ENCODE peak calls at places on chromosomes 6 and 20, in four cellular contexts. G is fibroblast of the aortic adventitia, H is stomach, J is PC-3. C is an unnamed sample.

GRCh38 chr20:38145094-38146075 is 19.7 kb downstream of the TGM2 start:
- DNase-seq in G (peak; percentile 39), J (peak; percentile 83), H (no peak), C (no peak)

GRCh38 chr20:54044156-54044555 is 26.2 kb downstream of the BCAS1 start:
- DNase-seq in J (peak; percentile 55), G (peak; percentile 87), H (no peak), C (no peak)

GRCh38 chr6:16168858-16169257 is 40.0 kb downstream of the MYLIP start:
- DNase-seq in J (peak; percentile 56), G (peak; percentile 66), H (no peak), C (no peak)

GRCh38 chr20:47161411-47161810 is 195.1 kb downstream of the ZMYND8 start:
- DNase-seq in J (no peak), H (no peak), G (no peak), C (no peak)

GRCh38 chr20:40628877-40629276 is 60.2 kb downstream of the MAFB start:
- DNase-seq in G (no peak), J (no peak), H (no peak), C (no peak)

GRCh38 chr20:8853805-8854338 is 215.0 kb upstream of the PLCB4 start:
- DNase-seq in G (peak; percentile 85), J (peak; percentile 94), H (no peak), C (peak; percentile 18)

GRCh38 chr20:44432618-44433577 is 42.8 kb upstream of the TTPAL start:
- DNase-seq in J (no peak), G (no peak), H (no peak), C (no peak)

GRCh38 chr20:17533396-17533795 is 2.2 kb upstream of the BFSP1 start:
- DNase-seq in G (peak; percentile 64), H (no peak), J (peak; percentile 61), C (no peak)

GRCh38 chr6:46772754-46773153 is 20.4 kb upstream of the MEP1A start:
- DNase-seq in G (no peak), H (no peak), J (no peak), C (no peak)

GRCh38 chr20:42906120-42906519 is 283.6 kb downstream of the PTPRT start:
- DNase-seq in G (no peak), J (no peak), H (no peak), C (no peak)

GRCh38 chr20:34710861-34711574 is 6.9 kb downstream of the TP53INP2 start:
- DNase-seq in G (no peak), J (no peak), H (no peak), C (no peak)

GRCh38 chr6:42782689-42783176 is 881 bp downstream of the BICRAL start:
- DNase-seq in G (peak; percentile 91), H (peak; percentile 75), J (peak; percentile 84), C (peak; percentile 89)

GRCh38 chr20:15594296-15594695 is 979.0 kb downstream of the KIF16B start:
- DNase-seq in J (peak; percentile 56), G (no peak), H (no peak), C (peak; percentile 24)

GRCh38 chr6:292506-293184 is 358 bp downstream of the DUSP22 start:
- DNase-seq in H (peak; percentile 79), G (peak; percentile 46), J (peak; percentile 36), C (peak; percentile 36)

GRCh38 chr20:62358171-62358719 is 8.9 kb downstream of the LAMA5 start:
- DNase-seq in H (peak; percentile 77), J (peak; percentile 29), G (no peak), C (peak; percentile 80)

GRCh38 chr20:4925842-4926530 is 75.3 kb downstream of the SLC23A2 start:
- DNase-seq in G (peak; percentile 93), J (peak; percentile 84), H (peak; percentile 77), C (peak; percentile 53)

GRCh38 chr6:36118550-36119107 is 11.7 kb upstream of the MAPK13 start:
- DNase-seq in G (no peak), H (peak; percentile 62), J (peak; percentile 21), C (no peak)

GRCh38 chr6:170172825-170173231 is 118.0 kb downstream of the DLL1 start:
- DNase-seq in G (no peak), H (no peak), J (no peak), C (no peak)

GRCh38 chr6:19715166-19715558 is 122.0 kb upstream of the ID4 start:
- DNase-seq in H (no peak), G (no peak), J (peak; percentile 19), C (no peak)

DNA sequence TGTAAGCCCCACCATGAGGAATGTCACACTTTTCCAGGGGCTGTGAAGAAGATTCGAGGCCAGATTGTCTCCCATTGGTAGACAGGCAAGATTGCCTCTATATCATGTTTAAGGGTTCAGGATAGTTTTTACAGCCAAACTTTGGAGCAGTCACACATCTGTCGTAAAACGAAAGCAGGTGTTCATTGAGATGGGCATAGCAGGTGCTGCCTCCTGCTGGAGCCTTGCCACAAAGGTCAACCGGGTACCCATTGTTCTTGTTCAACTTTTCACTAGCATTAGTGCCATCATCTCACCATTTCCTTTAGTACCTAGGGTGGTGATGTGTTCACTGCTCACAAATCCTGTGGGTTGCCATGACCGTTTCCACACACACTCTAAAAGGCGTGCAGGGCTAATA is 198.3 kb downstream of the HTR1B start:
- DNase-seq in J (no peak), G (no peak), H (no peak), C (no peak)
- TF ChIP-seq CTCF in J (no peak), G (no peak), H (no peak), C (no peak)

DNA sequence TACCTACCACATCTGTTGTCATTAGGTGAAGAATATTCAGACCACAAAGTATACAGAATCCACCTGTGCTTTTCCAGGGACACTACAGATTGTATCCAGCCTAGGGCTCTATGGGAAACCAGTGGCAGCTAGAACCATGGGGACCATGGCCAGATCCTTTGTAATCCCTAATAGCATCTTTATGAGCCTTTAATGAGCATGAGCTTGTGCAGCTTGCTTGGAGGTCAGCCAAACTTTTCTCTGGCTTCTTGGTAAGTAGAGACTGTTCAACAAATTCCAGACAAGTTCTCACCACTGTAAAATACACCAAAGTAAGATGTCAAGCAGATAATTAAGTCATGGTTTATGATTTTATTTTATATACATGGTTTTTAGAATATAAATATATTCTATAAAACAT is 301.6 kb upstream of the ADGRB3 start:
- DNase-seq in J (no peak), H (no peak), G (no peak), C (no peak)
- TF ChIP-seq CTCF in J (no peak), H (no peak), G (no peak), C (no peak)

DNA sequence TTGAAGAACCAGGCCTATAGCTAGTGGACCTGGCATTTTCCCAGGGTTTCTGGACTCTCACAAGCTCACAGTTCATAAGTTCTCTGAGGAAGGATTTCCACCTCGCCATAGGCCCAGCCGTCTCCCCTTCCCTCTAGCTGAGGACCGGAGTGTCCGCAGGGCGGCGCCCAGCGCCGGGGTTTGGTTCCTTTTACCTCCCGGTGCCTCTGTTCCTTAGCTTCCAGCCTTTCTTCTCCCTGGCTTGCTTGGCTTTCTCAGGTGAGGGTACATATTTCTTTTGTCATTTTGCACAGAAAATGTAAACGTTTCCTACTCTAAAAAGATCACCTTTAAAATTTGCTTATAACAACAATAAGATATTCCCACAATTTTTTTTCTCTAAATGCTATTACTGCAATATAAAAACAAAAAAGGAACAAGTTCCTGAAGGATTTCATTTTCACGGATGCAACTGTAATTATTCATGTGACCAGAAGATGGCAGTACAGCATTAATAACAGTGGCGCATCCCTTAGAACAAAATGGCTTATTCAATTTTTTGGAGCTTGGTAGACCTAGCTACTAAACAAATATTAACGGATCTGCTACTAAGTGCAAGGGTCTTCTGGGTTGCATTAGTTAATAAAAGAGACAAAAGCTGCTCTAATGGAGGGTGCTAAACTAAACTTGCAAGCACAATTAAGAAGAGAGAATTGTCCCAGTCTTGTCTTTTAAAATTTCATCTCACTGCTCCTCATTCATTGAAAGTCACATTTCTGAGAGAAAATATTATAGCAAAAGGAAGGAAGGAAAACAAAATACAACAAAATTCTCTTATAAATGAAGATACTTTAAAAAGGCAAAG is 172.9 kb downstream of the ADGRG6 start:
- DNase-seq in G (peak; percentile 78), J (peak; percentile 78), H (peak; percentile 31), C (peak; percentile 62)
- TF ChIP-seq CTCF in G (peak; percentile 68), J (peak; percentile 78), H (peak; percentile 85), C (peak; percentile 49)

GRCh38 chr6:130473886-130474285 is 108.1 kb downstream of the TMEM200A start:
- DNase-seq in H (no peak), J (peak; percentile 90), G (peak; percentile 73), C (no peak)
- TF ChIP-seq CTCF in H (no peak), J (no peak), G (no peak), C (no peak)

GRCh38 chr20:18588554-18589043 is 745 bp downstream of the DTD1 start:
- DNase-seq in H (no peak), J (no peak), G (no peak), C (no peak)
- TF ChIP-seq CTCF in H (no peak), J (no peak), G (no peak), C (no peak)

GRCh38 chr6:76681781-76682180 is 609.3 kb upstream of the IMPG1 start:
- DNase-seq in J (no peak), G (peak; percentile 46), H (no peak), C (no peak)

GRCh38 chr6:76684881-76685280 is 612.4 kb upstream of the IMPG1 start:
- DNase-seq in J (no peak), H (no peak), G (no peak), C (no peak)

GRCh38 chr6:76677017-76677416 is 604.6 kb upstream of the IMPG1 start:
- DNase-seq in G (no peak), J (no peak), H (no peak), C (no peak)

GRCh38 chr6:76683985-76684384 is 611.5 kb upstream of the IMPG1 start:
- DNase-seq in H (no peak), G (no peak), J (no peak), C (no peak)

DNA sequence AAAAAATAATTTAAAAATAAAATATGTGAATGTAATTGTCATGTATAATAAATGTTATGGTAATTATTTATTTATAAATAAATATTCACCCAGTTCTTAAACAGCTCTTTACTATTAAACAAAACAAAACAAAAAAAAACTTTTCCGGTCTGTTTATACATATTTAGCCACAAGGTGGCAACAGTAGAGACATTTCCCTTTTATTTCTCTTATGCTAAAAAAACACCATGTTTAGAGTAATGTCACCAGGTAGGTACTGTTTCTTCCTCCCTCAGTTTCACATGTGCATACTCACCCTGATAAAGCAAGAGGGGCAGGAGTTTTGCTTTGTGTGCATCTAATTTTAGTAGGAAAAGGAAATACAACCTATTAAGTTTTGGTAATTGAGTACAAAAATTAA is 610.4 kb upstream of the IMPG1 start:
- DNase-seq in J (peak; percentile 28), G (peak; percentile 17), H (no peak), C (no peak)
- TF ChIP-seq CTCF in J (peak; percentile 40), G (peak; percentile 32), H (no peak), C (peak; percentile 23)

GRCh38 chr6:156378853-156379252 is 398.3 kb upstream of the ARID1B start:
- DNase-seq in J (no peak), G (no peak), H (no peak), C (no peak)
- TF ChIP-seq CTCF in J (no peak), G (no peak), H (no peak), C (no peak)

DNA sequence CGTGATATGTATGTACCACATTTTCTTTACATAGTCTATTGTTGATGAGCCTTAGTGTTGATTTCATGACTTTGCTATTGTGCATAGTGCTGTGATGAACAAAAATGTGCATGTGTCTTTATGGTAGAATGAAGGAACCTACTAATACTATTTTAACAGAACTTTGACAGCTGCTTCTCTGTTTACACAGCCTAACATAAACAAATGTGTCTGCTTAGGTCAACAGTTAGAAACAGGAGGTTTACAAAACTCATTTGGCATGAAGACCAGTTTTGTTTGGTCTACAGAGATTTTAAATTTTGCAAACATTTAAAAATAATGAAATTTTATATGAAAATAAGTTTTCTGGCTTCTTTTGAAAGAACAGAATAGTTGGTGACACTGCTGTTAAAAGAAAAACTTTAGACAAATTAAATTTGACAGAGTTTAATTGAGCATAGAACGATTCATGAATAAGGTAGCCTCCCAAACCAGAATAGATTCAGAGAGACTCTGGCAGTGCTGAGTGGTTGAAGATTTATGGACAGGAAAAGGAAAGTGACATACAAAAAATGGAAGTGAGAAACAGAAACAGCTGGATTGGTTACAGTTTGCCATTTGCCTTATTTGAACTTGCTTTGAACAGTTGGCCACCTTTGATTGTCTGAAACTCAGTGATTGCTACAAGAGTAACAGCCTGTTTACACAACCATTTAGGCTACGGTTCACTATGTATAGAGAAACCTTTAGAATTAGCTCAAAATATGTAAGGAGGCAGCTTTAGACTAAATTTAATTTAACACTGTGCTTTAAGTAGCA is 715.8 kb upstream of the HS3ST5 start:
- DNase-seq in J (no peak), H (no peak), G (no peak), C (no peak)
- TF ChIP-seq CTCF in J (no peak), H (no peak), G (no peak), C (no peak)